ENCODE peak calls at places on chromosomes 7 and 10, in four cellular contexts. Q is foreskin fibroblast, S is NCI-H2171 treated with DMSO at 0.1 percent for 48 hours, X is H7. P is an unnamed sample.

GRCh38 chr10:10892290-10892875 is 125.3 kb upstream of the CELF2 start:
- DNase-seq in Q (no peak), S (no peak), X (no peak), P (no peak)

GRCh38 chr7:155295511-155295910 is 2.2 kb upstream of the INSIG1 start:
- DNase-seq in Q (no peak), S (no peak), X (no peak), P (no peak)

GRCh38 chr10:122387572-122387971 is 13.1 kb downstream of the PLEKHA1 start:
- DNase-seq in Q (no peak), S (no peak), X (no peak), P (no peak)

GRCh38 chr7:156684661-156685060 is 44.1 kb downstream of the RNF32 start:
- DNase-seq in Q (no peak), S (no peak), X (no peak), P (no peak)

GRCh38 chr7:66739953-66740301 is 606 bp upstream of the RABGEF1 start:
- DNase-seq in Q (no peak), S (no peak), X (peak), P (no peak)

GRCh38 chr10:87694011-87694794 is 34.5 kb downstream of the PAPSS2 start:
- DNase-seq in Q (no peak), S (no peak), X (no peak), P (no peak)

GRCh38 chr7:1961776-1962276 is 270.9 kb downstream of the MAD1L1 start:
- DNase-seq in Q (peak), S (no peak), X (no peak), P (no peak)

GRCh38 chr7:64686493-64687184 is 20.7 kb downstream of the ZNF107 start:
- DNase-seq in Q (no peak), S (no peak), X (no peak), P (no peak)